ENCODE peak calls at places on chromosomes 7 and 10, in five cellular contexts. X is activated naive CD4-positive, alpha-beta T cell treated with anti-CD3 and anti-CD28 coated beads for 36 hours; B is NCI-H1105; G is glomerular endothelial cell; E is stomach. A is an unnamed sample.

GRCh38 chr7:2787251-2787968 is 56.7 kb downstream of the GNA12 start:
- DNase-seq in X (no peak), B (no peak), G (no peak), E (no peak), A (no peak)

GRCh38 chr7:43135129-43135528 is 22.7 kb downstream of the HECW1 start:
- DNase-seq in X (no peak), B (no peak), G (no peak), E (no peak), A (no peak)

GRCh38 chr10:49649294-49649693 is 30.2 kb upstream of the C10orf53 start:
- DNase-seq in X (peak; percentile 47), B (no peak), G (no peak), E (peak; percentile 22), A (peak; percentile 49)

GRCh38 chr7:24926623-24927539 is 53.1 kb downstream of the OSBPL3 start:
- DNase-seq in X (no peak), B (no peak), G (no peak), E (no peak), A (no peak)

GRCh38 chr10:97211229-97211628 is 25.5 kb upstream of the SLIT1 start:
- DNase-seq in X (no peak), B (no peak), G (no peak), E (no peak), A (no peak)

GRCh38 chr10:90884414-90884813 is 12.6 kb downstream of the RPP30 start:
- DNase-seq in X (no peak), B (no peak), G (no peak), E (no peak), A (no peak)

GRCh38 chr10:132834891-132835847 is 49.2 kb upstream of the NKX6-2 start:
- DNase-seq in X (no peak), B (no peak), G (no peak), E (no peak), A (peak; percentile 71)

GRCh38 chr10:451021-451471 is 238.4 kb downstream of the DIP2C start:
- DNase-seq in X (peak; percentile 80), B (no peak), G (no peak), E (peak; percentile 60), A (no peak)

GRCh38 chr7:133303372-133303771 is 50.5 kb downstream of the EXOC4 start:
- DNase-seq in X (no peak), B (no peak), G (no peak), E (no peak), A (no peak)

GRCh38 chr7:132932321-132933075 is 149.4 kb downstream of the CHCHD3 start:
- DNase-seq in X (no peak), B (no peak), G (no peak), E (no peak), A (no peak)

GRCh38 chr10:90969947-90970673 is 49.2 kb upstream of the ANKRD1 start:
- DNase-seq in X (no peak), B (no peak), G (no peak), E (no peak), A (no peak)

A was measured in cardiac septum.